ENCODE peak calls at places on chromosomes 1 and 21, in ten cellular contexts. One of them, this sample, is unnamed.

GRCh38 chr1:204314893-204315735 is 44.6 kb downstream of the PLEKHA6 start:
- DNase-seq in adipocyte: no peak
- DNase-seq in astrocyte of the cerebellum: no peak
- DNase-seq in cardiac fibroblast: no peak
- DNase-seq in body of pancreas: no peak
- DNase-seq in mucosa of descending colon: no peak
- DNase-seq in fibroblast of the aortic adventitia: no peak
- DNase-seq in uterus: no peak
- DNase-seq in CD8-positive, alpha-beta T cell: no peak
- DNase-seq in NB4: no peak
- DNase-seq in this sample: no peak

GRCh38 chr1:46615735-46616134 is 876 bp downstream of the MOB3C start:
- DNase-seq in adipocyte: no peak
- DNase-seq in astrocyte of the cerebellum: no peak
- DNase-seq in cardiac fibroblast: no peak
- DNase-seq in body of pancreas: no peak
- DNase-seq in mucosa of descending colon: peak; percentile 30
- DNase-seq in fibroblast of the aortic adventitia: no peak
- DNase-seq in uterus: no peak
- DNase-seq in CD8-positive, alpha-beta T cell: no peak
- DNase-seq in NB4: no peak
- DNase-seq in this sample: no peak

GRCh38 chr1:118100686-118101300 is 84.2 kb downstream of the SPAG17 start:
- DNase-seq in adipocyte: no peak
- DNase-seq in astrocyte of the cerebellum: no peak
- DNase-seq in cardiac fibroblast: no peak
- DNase-seq in body of pancreas: peak; percentile 77
- DNase-seq in mucosa of descending colon: peak; percentile 23
- DNase-seq in fibroblast of the aortic adventitia: no peak
- DNase-seq in uterus: no peak
- DNase-seq in CD8-positive, alpha-beta T cell: no peak
- DNase-seq in NB4: no peak
- DNase-seq in this sample: no peak

GRCh38 chr1:186143521-186143920 is 231.5 kb downstream of the TPR start:
- DNase-seq in adipocyte: no peak
- DNase-seq in astrocyte of the cerebellum: peak; percentile 24
- DNase-seq in cardiac fibroblast: peak; percentile 34
- DNase-seq in body of pancreas: no peak
- DNase-seq in mucosa of descending colon: no peak
- DNase-seq in fibroblast of the aortic adventitia: peak; percentile 28
- DNase-seq in uterus: no peak
- DNase-seq in CD8-positive, alpha-beta T cell: no peak
- DNase-seq in NB4: no peak
- DNase-seq in this sample: no peak

GRCh38 chr1:216045400-216045799 is 377.8 kb downstream of the USH2A start:
- DNase-seq in adipocyte: peak; percentile 63
- DNase-seq in astrocyte of the cerebellum: peak; percentile 98
- DNase-seq in cardiac fibroblast: peak; percentile 58
- DNase-seq in body of pancreas: no peak
- DNase-seq in mucosa of descending colon: no peak
- DNase-seq in fibroblast of the aortic adventitia: peak; percentile 65
- DNase-seq in uterus: no peak
- DNase-seq in CD8-positive, alpha-beta T cell: no peak
- DNase-seq in NB4: no peak
- DNase-seq in this sample: peak; percentile 96

GRCh38 chr1:185375583-185375982 is 58.5 kb upstream of the IVNS1ABP start:
- DNase-seq in adipocyte: no peak
- DNase-seq in astrocyte of the cerebellum: no peak
- DNase-seq in cardiac fibroblast: peak; percentile 65
- DNase-seq in body of pancreas: no peak
- DNase-seq in mucosa of descending colon: no peak
- DNase-seq in fibroblast of the aortic adventitia: no peak
- DNase-seq in uterus: no peak
- DNase-seq in CD8-positive, alpha-beta T cell: no peak
- DNase-seq in NB4: peak; percentile 89
- DNase-seq in this sample: no peak

GRCh38 chr1:14844359-14844758 is 245.9 kb downstream of the KAZN start:
- DNase-seq in adipocyte: no peak
- DNase-seq in astrocyte of the cerebellum: no peak
- DNase-seq in cardiac fibroblast: no peak
- DNase-seq in body of pancreas: no peak
- DNase-seq in mucosa of descending colon: no peak
- DNase-seq in fibroblast of the aortic adventitia: no peak
- DNase-seq in uterus: no peak
- DNase-seq in CD8-positive, alpha-beta T cell: no peak
- DNase-seq in NB4: no peak
- DNase-seq in this sample: no peak

GRCh38 chr1:218431476-218431875 is 86.3 kb downstream of the TGFB2 start:
- DNase-seq in adipocyte: no peak
- DNase-seq in astrocyte of the cerebellum: no peak
- DNase-seq in cardiac fibroblast: no peak
- DNase-seq in body of pancreas: no peak
- DNase-seq in mucosa of descending colon: no peak
- DNase-seq in fibroblast of the aortic adventitia: no peak
- DNase-seq in uterus: no peak
- DNase-seq in CD8-positive, alpha-beta T cell: no peak
- DNase-seq in NB4: no peak
- DNase-seq in this sample: no peak

GRCh38 chr1:33007190-33008050 is 29.3 kb downstream of the AK2 start:
- DNase-seq in adipocyte: peak; percentile 92
- DNase-seq in astrocyte of the cerebellum: peak; percentile 87
- DNase-seq in cardiac fibroblast: peak; percentile 91
- DNase-seq in body of pancreas: no peak
- DNase-seq in mucosa of descending colon: peak; percentile 46
- DNase-seq in fibroblast of the aortic adventitia: peak; percentile 94
- DNase-seq in uterus: peak; percentile 28
- DNase-seq in CD8-positive, alpha-beta T cell: no peak
- DNase-seq in NB4: peak; percentile 53
- DNase-seq in this sample: peak; percentile 75

GRCh38 chr21:42058631-42059111 is 12.4 kb upstream of the UMODL1 start:
- DNase-seq in adipocyte: no peak
- DNase-seq in astrocyte of the cerebellum: no peak
- DNase-seq in cardiac fibroblast: no peak
- DNase-seq in body of pancreas: no peak
- DNase-seq in mucosa of descending colon: no peak
- DNase-seq in fibroblast of the aortic adventitia: no peak
- DNase-seq in uterus: no peak
- DNase-seq in CD8-positive, alpha-beta T cell: no peak
- DNase-seq in NB4: no peak
- DNase-seq in this sample: no peak

GRCh38 chr1:70210820-70211219 is 5.4 kb upstream of the LRRC40 start:
- DNase-seq in adipocyte: no peak
- DNase-seq in astrocyte of the cerebellum: no peak
- DNase-seq in cardiac fibroblast: no peak
- DNase-seq in body of pancreas: no peak
- DNase-seq in mucosa of descending colon: no peak
- DNase-seq in fibroblast of the aortic adventitia: peak; percentile 21
- DNase-seq in uterus: no peak
- DNase-seq in CD8-positive, alpha-beta T cell: no peak
- DNase-seq in NB4: no peak
- DNase-seq in this sample: no peak

GRCh38 chr1:3042481-3042880 is 21.2 kb downstream of the ACTRT2 start:
- DNase-seq in adipocyte: no peak
- DNase-seq in astrocyte of the cerebellum: no peak
- DNase-seq in cardiac fibroblast: no peak
- DNase-seq in body of pancreas: no peak
- DNase-seq in mucosa of descending colon: no peak
- DNase-seq in fibroblast of the aortic adventitia: no peak
- DNase-seq in uterus: no peak
- DNase-seq in CD8-positive, alpha-beta T cell: no peak
- DNase-seq in NB4: no peak
- DNase-seq in this sample: no peak

GRCh38 chr1:67479146-67479891 is 49.1 kb upstream of the SERBP1 start:
- DNase-seq in adipocyte: no peak
- DNase-seq in astrocyte of the cerebellum: no peak
- DNase-seq in cardiac fibroblast: peak; percentile 31
- DNase-seq in body of pancreas: peak; percentile 57
- DNase-seq in mucosa of descending colon: peak; percentile 18
- DNase-seq in fibroblast of the aortic adventitia: peak; percentile 46
- DNase-seq in uterus: peak; percentile 75
- DNase-seq in CD8-positive, alpha-beta T cell: no peak
- DNase-seq in NB4: no peak
- DNase-seq in this sample: peak; percentile 14

GRCh38 chr1:8825985-8826481 is 8.6 kb upstream of the RERE start:
- DNase-seq in adipocyte: peak; percentile 27
- DNase-seq in astrocyte of the cerebellum: no peak
- DNase-seq in cardiac fibroblast: peak; percentile 74
- DNase-seq in body of pancreas: no peak
- DNase-seq in mucosa of descending colon: no peak
- DNase-seq in fibroblast of the aortic adventitia: peak; percentile 62
- DNase-seq in uterus: no peak
- DNase-seq in CD8-positive, alpha-beta T cell: no peak
- DNase-seq in NB4: no peak
- DNase-seq in this sample: no peak

GRCh38 chr1:156797212-156797871 is 19.3 kb downstream of the SH2D2A start:
- DNase-seq in adipocyte: peak; percentile 84
- DNase-seq in astrocyte of the cerebellum: peak; percentile 33
- DNase-seq in cardiac fibroblast: peak; percentile 57
- DNase-seq in body of pancreas: peak; percentile 34
- DNase-seq in mucosa of descending colon: peak; percentile 74
- DNase-seq in fibroblast of the aortic adventitia: peak; percentile 66
- DNase-seq in uterus: no peak
- DNase-seq in CD8-positive, alpha-beta T cell: no peak
- DNase-seq in NB4: peak; percentile 64
- DNase-seq in this sample: no peak

DNA sequence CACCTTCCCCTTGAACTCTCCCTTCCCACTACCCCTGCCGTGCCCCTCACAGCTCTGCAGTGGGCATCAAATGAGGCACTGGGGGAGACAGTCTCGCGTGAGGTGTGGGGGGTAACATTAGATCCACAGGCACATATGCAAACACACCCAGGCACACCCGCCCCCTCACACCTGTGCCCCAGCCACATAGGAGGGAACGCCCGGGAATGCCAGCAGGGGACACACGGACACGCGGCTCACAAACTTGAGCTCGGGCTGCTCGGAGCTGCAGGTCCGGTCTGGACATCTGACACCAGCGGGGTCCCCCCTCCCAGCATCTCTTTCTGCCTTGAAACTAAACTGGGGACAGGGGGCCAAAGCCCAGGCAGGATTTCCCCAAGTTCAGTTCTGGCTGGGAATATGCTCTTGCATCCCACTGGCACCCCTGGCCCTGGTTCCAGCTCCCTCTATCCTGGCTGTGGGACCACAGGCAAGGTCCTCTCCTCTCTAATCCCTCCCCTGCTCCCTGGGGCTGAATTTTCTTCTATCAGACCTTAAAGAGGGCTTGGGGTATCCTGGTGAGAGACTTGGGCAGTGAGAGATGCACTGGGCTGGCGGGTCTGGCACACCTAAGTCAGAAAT is 30.6 kb downstream of the CDCP2 start:
- DNase-seq in adipocyte: no peak
- DNase-seq in astrocyte of the cerebellum: no peak
- DNase-seq in cardiac fibroblast: no peak
- DNase-seq in body of pancreas: peak; percentile 26
- DNase-seq in mucosa of descending colon: peak; percentile 47
- DNase-seq in fibroblast of the aortic adventitia: no peak
- DNase-seq in uterus: no peak
- DNase-seq in CD8-positive, alpha-beta T cell: no peak
- DNase-seq in NB4: no peak
- DNase-seq in this sample: no peak
- H3K4me3 ChIP-seq in adipocyte: no peak overlapping the region
- H3K4me3 ChIP-seq in astrocyte of the cerebellum: no peak overlapping the region
- H3K4me3 ChIP-seq in cardiac fibroblast: no peak overlapping the region
- H3K4me3 ChIP-seq in body of pancreas: no peak overlapping the region
- H3K4me3 ChIP-seq in mucosa of descending colon: no peak overlapping the region
- H3K4me3 ChIP-seq in fibroblast of the aortic adventitia: no peak overlapping the region
- H3K4me3 ChIP-seq in uterus: no peak overlapping the region
- H3K4me3 ChIP-seq in CD8-positive, alpha-beta T cell: no peak overlapping the region
- H3K4me3 ChIP-seq in NB4: no peak overlapping the region
- H3K4me3 ChIP-seq in this sample: no peak overlapping the region

GRCh38 chr1:28668191-28668955 is at the start of gene GMEB1:
- DNase-seq in adipocyte: peak; percentile 95
- DNase-seq in astrocyte of the cerebellum: peak; percentile 38
- DNase-seq in cardiac fibroblast: peak; percentile 91
- DNase-seq in body of pancreas: peak; percentile 88
- DNase-seq in mucosa of descending colon: peak; percentile 86
- DNase-seq in fibroblast of the aortic adventitia: peak; percentile 79
- DNase-seq in uterus: peak; percentile 81
- DNase-seq in CD8-positive, alpha-beta T cell: peak; percentile 78
- DNase-seq in NB4: peak; percentile 89
- DNase-seq in this sample: no peak
- H3K4me3 ChIP-seq in adipocyte: peak within 1 kb of the TSS; percentile 96
- H3K4me3 ChIP-seq in astrocyte of the cerebellum: peak within 1 kb of the TSS; percentile 69
- H3K4me3 ChIP-seq in cardiac fibroblast: peak within 1 kb of the TSS; percentile 80
- H3K4me3 ChIP-seq in body of pancreas: peak within 1 kb of the TSS; percentile 87
- H3K4me3 ChIP-seq in mucosa of descending colon: peak within 1 kb of the TSS; percentile 97
- H3K4me3 ChIP-seq in fibroblast of the aortic adventitia: peak within 1 kb of the TSS; percentile 83
- H3K4me3 ChIP-seq in uterus: peak within 1 kb of the TSS; percentile 87
- H3K4me3 ChIP-seq in CD8-positive, alpha-beta T cell: peak within 1 kb of the TSS; percentile 83
- H3K4me3 ChIP-seq in NB4: peak within 1 kb of the TSS; percentile 76
- H3K4me3 ChIP-seq in this sample: peak within 1 kb of the TSS; percentile 90

DNA sequence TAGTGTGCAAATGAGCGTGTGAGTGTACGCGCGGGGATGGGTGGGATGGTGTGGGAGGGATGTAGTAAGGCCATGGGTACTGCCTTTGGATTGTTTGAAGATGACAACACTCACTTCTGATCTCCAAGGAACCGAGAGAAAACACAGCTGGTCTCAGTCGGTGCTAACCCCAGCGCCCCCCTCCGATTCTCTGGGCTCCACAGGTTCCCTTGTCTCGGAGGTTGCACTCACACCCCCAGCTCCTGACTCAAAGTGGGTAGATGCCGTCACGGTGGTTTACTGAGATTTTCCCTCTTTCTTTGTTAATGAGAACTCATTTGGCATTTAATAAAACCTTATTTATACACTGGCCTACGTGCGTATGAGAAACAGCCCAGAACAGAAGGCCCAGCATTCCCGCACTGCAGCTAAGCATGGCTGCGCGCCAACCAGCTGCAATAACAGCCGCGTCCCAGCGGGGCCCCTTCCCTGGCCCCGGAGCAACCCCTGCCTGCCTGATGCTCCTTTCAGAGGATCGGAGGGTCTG is 25.8 kb downstream of the ABCA4 start:
- DNase-seq in adipocyte: peak; percentile 70
- DNase-seq in astrocyte of the cerebellum: peak; percentile 100
- DNase-seq in cardiac fibroblast: peak; percentile 96
- DNase-seq in body of pancreas: peak; percentile 26
- DNase-seq in mucosa of descending colon: peak; percentile 48
- DNase-seq in fibroblast of the aortic adventitia: peak; percentile 85
- DNase-seq in uterus: peak; percentile 86
- DNase-seq in CD8-positive, alpha-beta T cell: no peak
- DNase-seq in NB4: no peak
- DNase-seq in this sample: peak; percentile 79
- H3K4me3 ChIP-seq in adipocyte: peak overlapping the region; percentile 20
- H3K4me3 ChIP-seq in astrocyte of the cerebellum: no peak overlapping the region
- H3K4me3 ChIP-seq in cardiac fibroblast: no peak overlapping the region
- H3K4me3 ChIP-seq in body of pancreas: no peak overlapping the region
- H3K4me3 ChIP-seq in mucosa of descending colon: no peak overlapping the region
- H3K4me3 ChIP-seq in fibroblast of the aortic adventitia: no peak overlapping the region
- H3K4me3 ChIP-seq in uterus: no peak overlapping the region
- H3K4me3 ChIP-seq in CD8-positive, alpha-beta T cell: no peak overlapping the region
- H3K4me3 ChIP-seq in NB4: no peak overlapping the region
- H3K4me3 ChIP-seq in this sample: no peak overlapping the region

DNA sequence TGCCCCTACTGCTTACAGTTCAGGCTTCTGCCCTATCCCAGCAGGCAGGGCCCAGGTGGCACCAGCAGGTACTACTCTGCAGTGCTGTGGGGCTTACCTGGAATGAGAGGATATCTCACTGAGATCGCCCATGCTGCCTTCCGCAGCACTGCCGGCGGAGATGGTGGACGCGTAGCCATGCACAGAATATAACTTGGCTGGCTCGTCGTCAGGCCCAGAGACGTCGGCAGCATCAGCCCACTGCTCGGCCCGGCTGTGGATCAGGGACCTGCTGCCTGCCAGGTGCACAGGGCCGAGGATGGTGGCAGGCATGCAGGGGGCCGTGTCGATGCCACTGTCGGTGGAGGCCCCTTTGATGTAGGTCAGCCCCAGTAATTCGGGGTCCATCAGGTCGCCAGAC is 190.9 kb downstream of the SIPA1L2 start:
- DNase-seq in adipocyte: no peak
- DNase-seq in astrocyte of the cerebellum: no peak
- DNase-seq in cardiac fibroblast: no peak
- DNase-seq in body of pancreas: no peak
- DNase-seq in mucosa of descending colon: no peak
- DNase-seq in fibroblast of the aortic adventitia: no peak
- DNase-seq in uterus: no peak
- DNase-seq in CD8-positive, alpha-beta T cell: no peak
- DNase-seq in NB4: no peak
- DNase-seq in this sample: no peak
- H3K4me3 ChIP-seq in adipocyte: no peak overlapping the region
- H3K4me3 ChIP-seq in astrocyte of the cerebellum: no peak overlapping the region
- H3K4me3 ChIP-seq in cardiac fibroblast: no peak overlapping the region
- H3K4me3 ChIP-seq in body of pancreas: no peak overlapping the region
- H3K4me3 ChIP-seq in mucosa of descending colon: no peak overlapping the region
- H3K4me3 ChIP-seq in fibroblast of the aortic adventitia: no peak overlapping the region
- H3K4me3 ChIP-seq in uterus: no peak overlapping the region
- H3K4me3 ChIP-seq in CD8-positive, alpha-beta T cell: no peak overlapping the region
- H3K4me3 ChIP-seq in NB4: no peak overlapping the region
- H3K4me3 ChIP-seq in this sample: no peak overlapping the region